ENCODE peak calls at places on chromosome 7, in ten cellular contexts. O is stimulated activated CD4-positive, alpha-beta T cell treated with anti-CD3 and anti-CD28 coated beads, TNF-alpha, amount 100 ng/mL, for 4 hours; J is AG20443; L is activated effector memory CD4-positive, alpha-beta T cell treated with anti-CD3 and anti-CD28 coated beads, Interleukin-2, amount 50 U/mL, for 16 hours; P is Caki2; U is DMS79 treated with DMSO at 0.1 percent for 48 hours; R is activated CD4-positive, alpha-beta T cell treated with anti-CD3 and anti-CD28 coated beads, Interleukin-2, amount 50 U/mL, for 4 hours; H is activated CD8-positive, alpha-beta memory T cell treated with anti-CD3 and anti-CD28 coated beads for 4 hours; I is mesendoderm; Y is caudate nucleus. M is an unnamed sample.

GRCh38 chr7:129462445-129462844 is 28.2 kb downstream of the STRIP2 start:
- DNase-seq in O (no peak), J (no peak), L (no peak), P (no peak), U (no peak), R (no peak), H (no peak), I (no peak), Y (no peak), M (no peak)

GRCh38 chr7:11228515-11228914 is 254.8 kb downstream of the PHF14 start:
- DNase-seq in O (no peak), J (no peak), L (no peak), P (no peak), U (peak), R (no peak), H (no peak), I (no peak), Y (no peak), M (peak)

GRCh38 chr7:156119771-156120170 is 307.5 kb upstream of the SHH start:
- DNase-seq in O (no peak), J (no peak), L (no peak), P (no peak), U (no peak), R (no peak), H (no peak), I (no peak), Y (no peak), M (no peak)

GRCh38 chr7:149773446-149774236 is at the start of gene ZNF467:
- DNase-seq in O (no peak), J (no peak), L (peak), P (no peak), U (peak), R (peak), H (peak), I (peak), Y (peak), M (no peak)

GRCh38 chr7:22945584-22945983 is 68.3 kb downstream of the HYCC1 start:
- DNase-seq in O (no peak), J (no peak), L (no peak), P (no peak), U (no peak), R (no peak), H (no peak), I (no peak), Y (no peak), M (no peak)

GRCh38 chr7:131109757-131110293 is 217.9 kb upstream of the MKLN1 start:
- DNase-seq in O (peak), J (peak), L (peak), P (peak), U (peak), R (peak), H (peak), I (peak), Y (peak), M (peak)

GRCh38 chr7:143988986-143989745 is 11.0 kb upstream of the OR6B1 start:
- DNase-seq in O (no peak), J (peak), L (no peak), P (no peak), U (no peak), R (no peak), H (no peak), I (no peak), Y (no peak), M (no peak)

GRCh38 chr7:54839538-54840213 is 80.7 kb upstream of the SEC61G start:
- DNase-seq in O (no peak), J (peak), L (no peak), P (peak), U (no peak), R (no peak), H (no peak), I (peak), Y (no peak), M (peak)

GRCh38 chr7:131525820-131526219 is 30.6 kb downstream of the PODXL start:
- DNase-seq in O (no peak), J (no peak), L (no peak), P (no peak), U (no peak), R (no peak), H (no peak), I (no peak), Y (no peak), M (no peak)

GRCh38 chr7:50467817-50468610 is 17.9 kb upstream of the FIGNL1 start:
- DNase-seq in O (peak), J (peak), L (peak), P (peak), U (no peak), R (peak), H (peak), I (peak), Y (peak), M (peak)

GRCh38 chr7:48109848-48110663 is 21.0 kb downstream of the UPP1 start:
- DNase-seq in O (peak), J (peak), L (peak), P (peak), U (peak), R (peak), H (peak), I (peak), Y (peak), M (peak)

GRCh38 chr7:129952164-129952652 is 552 bp downstream of the UBE2H start:
- DNase-seq in O (no peak), J (peak), L (no peak), P (peak), U (no peak), R (peak), H (no peak), I (peak), Y (peak), M (no peak)

GRCh38 chr7:150340024-150340749 is 1.2 kb downstream of the RARRES2 start:
- DNase-seq in O (no peak), J (peak), L (no peak), P (peak), U (no peak), R (no peak), H (no peak), I (peak), Y (no peak), M (peak)

GRCh38 chr7:99140813-99141212 is 3.1 kb downstream of the SMURF1 start:
- DNase-seq in O (no peak), J (no peak), L (no peak), P (no peak), U (no peak), R (no peak), H (no peak), I (no peak), Y (no peak), M (no peak)

GRCh38 chr7:138919256-138919655 is 61.9 kb downstream of the KIAA1549 start:
- DNase-seq in O (no peak), J (peak), L (no peak), P (no peak), U (no peak), R (no peak), H (no peak), I (no peak), Y (no peak), M (no peak)

GRCh38 chr7:1526271-1526754 is 4.2 kb upstream of the MAFK start:
- DNase-seq in O (no peak), J (no peak), L (no peak), P (no peak), U (no peak), R (no peak), H (no peak), I (no peak), Y (no peak), M (no peak)